ENCODE peak calls at places on chromosome 13, in ten cellular contexts. D is mammary epithelial cell, S is colonic mucosa, F is hepatocyte, X is brain microvascular endothelial cell, E is fibroblast of lung, B is psoas muscle, W is heart right ventricle, G is spleen, T is cardiac muscle cell. U is an unnamed sample. For H3K36me3, the result is how much of the 10 kb centered on the place peaks cover.

GRCh38 chr13:67383358-67383757 is 153.2 kb upstream of the PCDH9 start:
- DNase-seq in D (no peak), S (no peak), F (peak), X (no peak), E (peak), B (no peak), W (no peak), G (no peak), T (peak), U (no peak)

GRCh38 chr13:94332360-94333040 is 147.0 kb downstream of the DCT start:
- DNase-seq in D (no peak), S (no peak), F (no peak), X (no peak), E (no peak), B (no peak), W (no peak), G (no peak), T (no peak), U (no peak)

GRCh38 chr13:44306401-44307192 is 67.0 kb upstream of the SERP2 start:
- DNase-seq in D (peak), S (peak), F (peak), X (peak), E (peak), B (peak), W (peak), G (no peak), T (peak), U (peak)

GRCh38 chr13:96551540-96551939 is 442.7 kb downstream of the OXGR1 start:
- DNase-seq in D (no peak), S (no peak), F (peak), X (no peak), E (no peak), B (no peak), W (no peak), G (no peak), T (no peak), U (no peak)

GRCh38 chr13:42735011-42735410 is 46.4 kb upstream of the FAM216B start:
- DNase-seq in D (no peak), S (no peak), F (no peak), X (no peak), E (no peak), B (no peak), W (no peak), G (no peak), T (no peak), U (no peak)

GRCh38 chr13:82791035-82791434 is 1091.2 kb downstream of the SLITRK1 start:
- DNase-seq in D (no peak), S (no peak), F (no peak), X (no peak), E (no peak), B (no peak), W (no peak), G (no peak), T (no peak), U (peak)

GRCh38 chr13:45916036-45916435 is 64.5 kb upstream of the SIAH3 start:
- DNase-seq in D (no peak), S (no peak), F (no peak), X (peak), E (no peak), B (no peak), W (no peak), G (no peak), T (no peak), U (no peak)

GRCh38 chr13:41148421-41149283 is 16.1 kb upstream of the KBTBD6 start:
- DNase-seq in D (no peak), S (no peak), F (no peak), X (no peak), E (no peak), B (no peak), W (no peak), G (no peak), T (no peak), U (no peak)

DNA sequence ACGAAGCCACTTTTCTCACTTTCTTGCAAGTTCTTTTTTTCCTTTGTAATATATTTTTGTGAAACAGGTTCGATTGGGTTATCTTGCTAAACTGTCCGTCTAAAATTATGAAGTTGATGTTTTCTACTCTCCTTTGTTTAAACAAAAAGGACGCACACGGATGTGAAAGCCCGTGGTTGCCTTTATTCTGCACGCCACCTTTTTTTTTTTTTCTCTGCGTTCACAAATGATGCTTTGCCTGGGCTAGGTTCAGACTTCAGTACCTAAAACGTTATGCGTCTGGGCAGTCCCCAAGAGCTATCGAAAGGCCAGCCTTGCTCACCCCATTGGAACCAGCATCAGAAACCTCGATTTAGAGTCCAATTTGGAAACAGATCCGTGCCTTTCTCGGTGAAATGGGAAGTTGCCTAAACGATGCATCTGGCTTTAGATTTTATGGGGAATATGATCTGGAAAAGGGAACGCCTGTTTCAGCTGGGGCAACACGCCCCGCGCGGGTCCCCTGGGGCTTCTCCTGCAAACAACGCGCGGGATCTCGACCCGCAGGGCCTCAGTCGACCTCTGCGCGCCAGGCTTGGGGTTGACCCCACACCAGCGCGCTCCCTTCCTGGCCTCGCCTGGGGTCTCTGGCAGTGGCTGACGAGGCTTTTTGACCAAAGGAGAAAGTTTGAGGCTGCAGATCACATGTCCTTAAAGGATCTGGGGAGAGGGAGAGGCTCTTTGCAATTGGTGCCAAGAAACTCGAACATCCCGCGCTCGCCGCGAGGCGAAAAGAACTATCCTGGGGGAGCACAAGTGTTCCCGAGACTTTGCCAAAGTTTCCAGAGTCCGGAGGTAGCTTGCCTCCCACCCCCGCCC is 114.0 kb downstream of the KCNRG start:
- DNase-seq in D (no peak), S (no peak), F (no peak), X (no peak), E (no peak), B (peak), W (no peak), G (peak), T (peak), U (no peak)
- H3K4me3 ChIP-seq in D (no peak), S (peak), F (peak), X (peak), E (peak), B (peak), W (peak), G (peak), T (no peak), U (peak)

GRCh38 chr13:111503376-111503775 is 182.9 kb downstream of the TEX29 start:
- DNase-seq in D (no peak), S (no peak), F (no peak), X (no peak), E (no peak), B (no peak), W (no peak), G (no peak), T (no peak), U (no peak)

GRCh38 chr13:111506131-111506530 is 185.7 kb downstream of the TEX29 start:
- DNase-seq in D (no peak), S (no peak), F (no peak), X (no peak), E (no peak), B (no peak), W (no peak), G (no peak), T (no peak), U (no peak)

GRCh38 chr13:111506621-111507020 is 186.2 kb downstream of the TEX29 start:
- DNase-seq in D (no peak), S (no peak), F (no peak), X (no peak), E (no peak), B (no peak), W (no peak), G (no peak), T (no peak), U (no peak)

GRCh38 chr13:111503905-111504695 is 183.7 kb downstream of the TEX29 start:
- DNase-seq in D (no peak), S (no peak), F (no peak), X (no peak), E (no peak), B (no peak), W (no peak), G (no peak), T (no peak), U (no peak)

GRCh38 chr13:111505175-111505777 is 184.8 kb downstream of the TEX29 start:
- DNase-seq in D (no peak), S (no peak), F (no peak), X (no peak), E (no peak), B (no peak), W (no peak), G (no peak), T (no peak), U (no peak)
- TF ChIP-seq CTCF in D (no peak), S (no peak), F (peak), X (peak), E (no peak), B (peak), W (peak), G (no peak), T (no peak), U (no peak)

GRCh38 chr13:112851107-112852046 is 117.6 kb upstream of the MCF2L start:
- DNase-seq in D (no peak), S (no peak), F (no peak), X (no peak), E (no peak), B (no peak), W (no peak), G (peak), T (no peak), U (no peak)
- H3K36me3 ChIP-seq in D (under half), S (under half), F (under half), X (under half), E (under half), B (half or more), W (half or more), G (under half), T (under half), U (under half)

DNA sequence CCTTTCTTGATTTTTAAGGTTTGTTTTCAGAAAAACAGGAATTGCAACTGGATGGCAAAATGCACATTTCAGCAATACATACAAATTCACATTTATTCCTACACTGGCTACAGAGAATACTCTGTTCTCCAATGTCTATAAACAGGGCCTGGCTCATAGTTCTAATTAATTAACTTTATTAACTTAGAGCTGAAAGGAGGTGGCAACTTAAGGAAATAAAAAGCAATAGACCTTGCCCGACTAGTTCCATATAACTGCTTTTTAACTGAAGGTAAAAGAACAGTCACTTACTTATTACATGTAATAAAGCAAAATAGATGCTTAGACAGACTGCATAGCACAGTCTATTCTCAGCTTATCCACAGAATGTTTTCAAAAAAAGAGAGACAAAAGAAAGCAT is 498.5 kb downstream of the DIAPH3 start:
- DNase-seq in D (no peak), S (no peak), F (no peak), X (no peak), E (no peak), B (no peak), W (no peak), G (no peak), T (no peak), U (no peak)
- H3K4me3 ChIP-seq in D (no peak), S (no peak), F (no peak), X (no peak), E (no peak), B (no peak), W (no peak), G (no peak), T (no peak), U (no peak)

GRCh38 chr13:113864303-113864890 is 521 bp upstream of the GAS6 start:
- DNase-seq in D (peak), S (peak), F (no peak), X (no peak), E (no peak), B (no peak), W (no peak), G (no peak), T (peak), U (no peak)

GRCh38 chr13:113861433-113862030 is 2.3 kb downstream of the GAS6 start:
- DNase-seq in D (peak), S (peak), F (no peak), X (no peak), E (no peak), B (no peak), W (no peak), G (no peak), T (no peak), U (no peak)

GRCh38 chr13:113862191-113862765 is 1.6 kb downstream of the GAS6 start:
- DNase-seq in D (peak), S (peak), F (no peak), X (no peak), E (no peak), B (no peak), W (no peak), G (no peak), T (no peak), U (no peak)

GRCh38 chr13:113862766-113863510 is 938 bp downstream of the GAS6 start:
- DNase-seq in D (no peak), S (peak), F (peak), X (no peak), E (peak), B (peak), W (no peak), G (no peak), T (peak), U (no peak)

GRCh38 chr13:113863511-113864302 is at the start of gene GAS6:
- DNase-seq in D (peak), S (peak), F (peak), X (no peak), E (peak), B (peak), W (peak), G (no peak), T (peak), U (no peak)
- TF ChIP-seq CTCF in D (peak), S (no peak), F (peak), X (no peak), E (no peak), B (peak), W (no peak), G (no peak), T (peak), U (no peak)

GRCh38 chr13:84497613-84498012 is 615.3 kb upstream of the SLITRK1 start:
- DNase-seq in D (no peak), S (no peak), F (no peak), X (no peak), E (no peak), B (no peak), W (no peak), G (no peak), T (no peak), U (no peak)

GRCh38 chr13:84487681-84488080 is 605.4 kb upstream of the SLITRK1 start:
- DNase-seq in D (no peak), S (no peak), F (no peak), X (no peak), E (no peak), B (no peak), W (no peak), G (no peak), T (no peak), U (no peak)

GRCh38 chr13:84491952-84492351 is 609.7 kb upstream of the SLITRK1 start:
- DNase-seq in D (no peak), S (no peak), F (no peak), X (no peak), E (no peak), B (no peak), W (no peak), G (no peak), T (no peak), U (no peak)
- H3K36me3 ChIP-seq in D (under half), S (under half), F (under half), X (under half), E (under half), B (under half), W (under half), G (under half), T (under half), U (under half)

DNA sequence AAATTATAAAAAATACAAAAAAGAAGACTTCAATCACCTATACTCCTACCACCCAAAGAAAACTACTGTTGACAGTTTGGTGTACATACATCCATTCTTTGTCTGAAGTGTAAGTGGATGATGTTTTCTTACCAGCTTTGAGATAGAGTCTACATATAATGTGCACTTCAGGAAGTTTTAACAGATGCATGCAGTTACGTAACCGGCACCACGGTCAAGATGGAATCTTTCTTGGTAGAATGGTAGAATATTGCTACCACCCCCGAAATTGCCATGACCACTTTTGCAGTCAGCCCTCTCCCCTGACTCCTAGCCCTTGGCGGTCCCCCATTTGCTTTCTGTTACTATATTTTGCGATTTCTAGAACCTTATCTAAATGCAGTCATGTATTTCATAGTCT is 1.4 kb downstream of the CUL4A start:
- DNase-seq in D (no peak), S (no peak), F (no peak), X (no peak), E (no peak), B (no peak), W (no peak), G (no peak), T (no peak), U (no peak)
- H3K4me3 ChIP-seq in D (peak), S (no peak), F (peak), X (peak), E (peak), B (peak), W (peak), G (no peak), T (peak), U (peak)

GRCh38 chr13:112346173-112346898 is 29.8 kb upstream of the SPACA7 start:
- DNase-seq in D (no peak), S (no peak), F (peak), X (no peak), E (no peak), B (no peak), W (no peak), G (peak), T (no peak), U (no peak)
- TF ChIP-seq CTCF in D (no peak), S (no peak), F (no peak), X (no peak), E (no peak), B (no peak), W (no peak), G (no peak), T (no peak), U (no peak)

GRCh38 chr13:113510871-113511270 is 20.4 kb upstream of the DCUN1D2 start:
- DNase-seq in D (no peak), S (no peak), F (no peak), X (no peak), E (no peak), B (no peak), W (no peak), G (no peak), T (no peak), U (no peak)
- H3K36me3 ChIP-seq in D (under half), S (under half), F (under half), X (under half), E (under half), B (half or more), W (half or more), G (under half), T (under half), U (under half)

DNA sequence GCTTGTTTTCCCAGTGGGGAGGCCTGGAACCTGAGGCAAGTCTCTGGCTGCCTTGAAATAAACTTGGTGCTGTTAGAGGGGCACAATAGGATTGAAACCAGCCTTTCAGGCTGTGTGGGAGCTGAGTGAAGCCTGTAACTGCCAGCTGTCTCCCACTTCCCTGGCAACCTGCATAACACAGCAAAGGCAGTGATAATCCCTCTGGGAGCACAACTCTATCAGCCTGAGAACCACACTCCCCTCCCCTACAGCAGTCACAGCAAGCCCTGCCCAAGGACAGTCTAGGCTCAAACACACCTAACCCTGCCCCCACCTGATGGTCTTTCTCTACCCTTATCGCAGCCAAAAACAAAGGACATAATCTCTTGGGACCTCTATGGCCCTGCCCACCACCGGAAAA is 683.8 kb upstream of the ATXN8OS start:
- DNase-seq in D (no peak), S (no peak), F (no peak), X (no peak), E (no peak), B (no peak), W (no peak), G (no peak), T (no peak), U (no peak)
- H3K4me3 ChIP-seq in D (no peak), S (no peak), F (no peak), X (no peak), E (no peak), B (no peak), W (no peak), G (no peak), T (no peak), U (no peak)